ENCODE peak calls at places on chromosomes 4 and X, in ten cellular contexts. U, L, M, E, A, Q, X, Z, I and J are unnamed samples.

GRCh38 chr4:123398151-123398802 is 1.7 kb downstream of the SPRY1 start:
- DNase-seq in U (no peak), L (peak), M (peak), E (peak), A (peak), Q (peak), X (peak), Z (peak), I (no peak), J (no peak)

GRCh38 chr4:87193958-87194675 is 26.3 kb downstream of the KLHL8 start:
- DNase-seq in U (no peak), L (no peak), M (no peak), E (no peak), A (no peak), Q (no peak), X (no peak), Z (no peak), I (no peak), J (no peak)

GRCh38 chr4:140504261-140504660 is 6.2 kb upstream of the MGAT4D start:
- DNase-seq in U (no peak), L (no peak), M (no peak), E (no peak), A (no peak), Q (no peak), X (no peak), Z (no peak), I (no peak), J (no peak)

GRCh38 chrX:115333446-115333845 is 43.9 kb downstream of the LUZP4 start:
- DNase-seq in U (no peak), L (peak), M (no peak), E (no peak), A (no peak), Q (no peak), X (no peak), Z (no peak), I (no peak), J (no peak)

GRCh38 chr4:142377345-142378091 is 468.6 kb downstream of the INPP4B start:
- DNase-seq in U (no peak), L (no peak), M (no peak), E (no peak), A (no peak), Q (peak), X (no peak), Z (no peak), I (no peak), J (no peak)

GRCh38 chr4:28225005-28225404 is 1364.4 kb downstream of the STIM2 start:
- DNase-seq in U (no peak), L (peak), M (peak), E (no peak), A (peak), Q (no peak), X (peak), Z (no peak), I (peak), J (no peak)

GRCh38 chr4:145756244-145756643 is 76.3 kb downstream of the C4orf51 start:
- DNase-seq in U (no peak), L (no peak), M (no peak), E (no peak), A (no peak), Q (no peak), X (no peak), Z (no peak), I (no peak), J (no peak)

GRCh38 chr4:98170035-98170434 is 26.8 kb upstream of the STPG2 start:
- DNase-seq in U (no peak), L (no peak), M (no peak), E (no peak), A (no peak), Q (no peak), X (no peak), Z (no peak), I (no peak), J (no peak)

GRCh38 chrX:124010157-124010556 is 48.7 kb downstream of the STAG2 start:
- DNase-seq in U (no peak), L (peak), M (peak), E (no peak), A (no peak), Q (peak), X (no peak), Z (no peak), I (no peak), J (no peak)

GRCh38 chrX:101258260-101258581 is 32.9 kb downstream of the TAF7L start:
- DNase-seq in U (no peak), L (no peak), M (no peak), E (no peak), A (no peak), Q (no peak), X (no peak), Z (no peak), I (no peak), J (no peak)

GRCh38 chr4:2954358-2955185 is 8.6 kb downstream of the NOP14 start:
- DNase-seq in U (no peak), L (no peak), M (no peak), E (no peak), A (no peak), Q (peak), X (peak), Z (no peak), I (no peak), J (no peak)
- TF ChIP-seq CTCF in U (no peak), L (peak), M (no peak), E (no peak), A (no peak), Q (peak), X (no peak), Z (no peak), I (peak), J (peak)

GRCh38 chrX:104250470-104250869 is 4.3 kb downstream of the ESX1 start:
- DNase-seq in U (no peak), L (no peak), M (no peak), E (no peak), A (no peak), Q (no peak), X (no peak), Z (no peak), I (no peak), J (no peak)

GRCh38 chrX:104255465-104255864 is 732 bp upstream of the ESX1 start:
- DNase-seq in U (no peak), L (no peak), M (no peak), E (no peak), A (no peak), Q (no peak), X (no peak), Z (no peak), I (no peak), J (no peak)

GRCh38 chrX:104253567-104254441 is 929 bp downstream of the ESX1 start:
- DNase-seq in U (no peak), L (no peak), M (no peak), E (no peak), A (no peak), Q (no peak), X (no peak), Z (no peak), I (no peak), J (no peak)

GRCh38 chrX:104254442-104255115 is at the start of gene ESX1:
- DNase-seq in U (no peak), L (no peak), M (no peak), E (no peak), A (no peak), Q (no peak), X (no peak), Z (no peak), I (no peak), J (no peak)
- H3K4me3 ChIP-seq in U (no peak), L (no peak), M (no peak), E (no peak), A (no peak), Q (no peak), X (peak), Z (no peak), I (no peak), J (no peak)

DNA sequence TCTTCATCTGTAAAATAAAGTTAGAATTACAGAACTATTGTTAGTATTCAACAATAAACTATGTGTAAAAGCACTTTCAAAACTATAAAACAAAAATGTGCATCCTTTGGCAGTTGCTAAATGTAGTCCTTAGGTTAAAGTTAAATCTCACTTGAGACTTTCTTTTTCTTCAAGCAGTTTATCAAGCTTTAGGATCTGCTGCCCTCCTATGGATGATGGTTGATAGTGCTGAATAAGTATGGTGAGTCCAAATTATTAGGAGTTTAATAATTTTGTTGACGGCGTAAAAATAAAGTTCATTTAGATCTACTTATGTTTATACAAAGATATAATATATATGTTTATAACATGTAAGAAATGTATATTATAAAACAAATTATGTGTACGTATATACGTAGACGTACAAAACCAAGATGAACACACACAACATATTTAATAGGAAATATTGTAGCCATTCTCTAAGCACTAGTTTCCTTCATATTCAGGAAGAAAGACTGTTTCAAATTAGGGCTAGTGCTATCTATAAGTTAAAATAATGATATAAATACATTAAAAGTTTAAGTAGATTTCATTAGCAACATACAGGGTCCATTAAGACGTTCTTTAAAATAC is 22.3 kb downstream of the UGT2A2 start:
- DNase-seq in U (no peak), L (peak), M (peak), E (no peak), A (peak), Q (peak), X (peak), Z (no peak), I (no peak), J (peak)
- TF ChIP-seq CTCF in U (peak), L (peak), M (peak), E (no peak), A (peak), Q (peak), X (peak), Z (no peak), I (no peak), J (peak)

GRCh38 chr4:77881460-77882295 is 19.0 kb downstream of the MRPL1 start:
- DNase-seq in U (no peak), L (peak), M (peak), E (no peak), A (no peak), Q (no peak), X (no peak), Z (no peak), I (peak), J (no peak)

GRCh38 chr4:77878176-77878575 is 15.5 kb downstream of the MRPL1 start:
- DNase-seq in U (no peak), L (no peak), M (no peak), E (no peak), A (no peak), Q (no peak), X (no peak), Z (no peak), I (no peak), J (no peak)

GRCh38 chr4:77877167-77877566 is 14.5 kb downstream of the MRPL1 start:
- DNase-seq in U (no peak), L (no peak), M (no peak), E (no peak), A (no peak), Q (no peak), X (no peak), Z (no peak), I (no peak), J (no peak)

GRCh38 chr4:77880784-77881183 is 18.2 kb downstream of the MRPL1 start:
- DNase-seq in U (no peak), L (no peak), M (peak), E (no peak), A (no peak), Q (peak), X (peak), Z (no peak), I (no peak), J (no peak)

DNA sequence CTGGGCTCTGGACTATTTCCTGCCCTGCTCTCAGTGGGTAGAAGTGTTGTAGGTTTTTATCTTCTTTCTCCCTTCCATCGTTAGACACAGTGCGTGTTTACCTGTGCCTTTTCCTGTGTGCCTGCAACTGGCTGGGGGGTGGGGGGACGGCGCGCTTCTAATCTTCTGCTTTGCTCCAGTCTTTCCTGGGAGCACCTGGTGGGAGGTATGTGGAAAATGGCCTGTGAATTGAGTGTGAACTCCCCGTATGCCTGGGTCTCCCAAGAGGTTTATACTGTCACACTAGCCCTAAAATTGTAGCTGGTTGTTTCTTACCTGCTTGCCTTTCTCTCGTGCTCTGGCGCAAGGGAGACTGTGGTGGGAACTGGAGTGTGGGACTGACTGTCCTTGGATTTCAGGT is 15.1 kb downstream of the MRPL1 start:
- DNase-seq in U (no peak), L (no peak), M (no peak), E (no peak), A (no peak), Q (no peak), X (no peak), Z (no peak), I (no peak), J (no peak)
- H3K4me3 ChIP-seq in U (no peak), L (no peak), M (no peak), E (no peak), A (no peak), Q (no peak), X (no peak), Z (no peak), I (no peak), J (no peak)

DNA sequence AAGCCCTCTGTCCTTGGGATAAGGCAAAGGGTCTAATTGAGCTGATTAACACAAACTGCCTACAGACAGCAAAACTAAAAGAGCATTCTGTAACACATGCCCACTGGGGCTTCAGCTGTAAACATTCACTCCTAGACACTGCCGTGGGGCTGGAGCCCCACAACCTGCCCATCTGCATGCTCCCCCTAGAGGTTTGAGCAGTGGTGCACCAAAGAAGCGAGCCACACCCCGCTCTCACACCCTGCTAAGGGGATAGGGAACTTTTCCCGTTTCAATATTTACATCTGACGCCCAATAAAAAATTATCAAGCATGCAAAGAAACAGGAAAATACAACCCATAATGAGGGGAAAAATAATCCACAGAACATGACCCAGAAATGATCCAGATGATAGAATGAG is 46.9 kb upstream of the HSD17B10 start:
- DNase-seq in U (no peak), L (no peak), M (peak), E (no peak), A (no peak), Q (peak), X (no peak), Z (no peak), I (no peak), J (no peak)
- TF ChIP-seq CTCF in U (no peak), L (peak), M (peak), E (no peak), A (peak), Q (peak), X (peak), Z (no peak), I (peak), J (peak)

DNA sequence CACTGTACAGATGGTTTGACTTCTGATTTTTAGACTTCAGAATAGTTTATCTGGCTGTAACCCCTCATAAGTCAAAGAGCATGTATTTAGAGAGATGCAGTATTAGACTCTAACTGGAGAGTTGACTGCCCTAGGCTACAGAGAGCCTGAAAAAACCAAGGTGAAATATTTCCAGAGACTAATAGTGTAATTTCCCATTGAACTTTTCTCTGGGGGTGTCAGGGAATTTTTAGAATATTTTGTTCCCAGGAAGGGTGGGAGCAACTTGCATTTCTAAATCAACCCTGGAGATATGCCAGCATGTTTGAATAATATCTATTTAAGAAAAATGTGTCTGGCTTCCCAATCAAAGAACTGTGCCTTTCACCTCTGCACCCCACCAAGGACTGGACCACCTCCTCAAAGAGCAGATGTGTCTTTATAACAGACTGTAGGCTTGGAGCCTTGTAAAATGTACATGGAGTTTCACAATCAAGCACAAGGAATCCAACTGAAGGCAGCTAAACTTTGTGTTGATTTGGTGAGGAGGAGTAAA is 2.0 kb downstream of the ANXA3 start:
- DNase-seq in U (no peak), L (no peak), M (no peak), E (no peak), A (peak), Q (no peak), X (no peak), Z (no peak), I (no peak), J (no peak)
- H3K4me3 ChIP-seq in U (no peak), L (no peak), M (no peak), E (no peak), A (no peak), Q (no peak), X (no peak), Z (no peak), I (no peak), J (no peak)

DNA sequence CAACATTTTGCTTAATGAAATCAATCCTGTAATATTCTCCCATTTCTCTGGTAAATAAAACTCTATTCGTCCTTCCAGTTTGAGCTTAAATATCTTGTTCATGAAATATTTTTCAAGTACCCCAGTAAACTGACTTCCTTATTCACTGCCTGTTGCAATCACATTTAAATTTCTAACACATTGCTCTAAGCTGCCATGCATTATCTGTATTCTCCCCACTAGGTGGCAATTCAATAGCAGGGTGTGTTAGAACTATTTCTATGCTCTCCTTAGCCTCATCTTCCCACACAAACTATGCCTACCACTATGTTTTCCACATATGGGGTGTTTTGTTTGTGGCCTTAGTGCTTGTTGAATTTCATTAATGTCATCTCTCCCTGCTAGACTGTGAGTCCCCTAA is 377.1 kb upstream of the HS3ST1 start:
- DNase-seq in U (no peak), L (peak), M (peak), E (no peak), A (peak), Q (peak), X (peak), Z (no peak), I (no peak), J (no peak)
- TF ChIP-seq CTCF in U (peak), L (peak), M (peak), E (peak), A (peak), Q (peak), X (peak), Z (no peak), I (no peak), J (peak)